ENCODE peak calls at places on chromosomes 3 and 15, in nine cellular contexts. U is AG08395; D is G401; V is 8988T; O is activated T-cell treated with anti-CD3 and anti-CD28 coated beads, Interleukin-2, amount 50 U/mL, for 72 hours; A is fibroblast of the conjunctiva; H is NCI-H2171 treated with DMSO at 0.1 percent for 48 hours; Z is stimulated activated CD4-positive, alpha-beta T cell treated with anti-CD3 and anti-CD28 coated beads, Interleukin-2, amount 100 ng/mL, for 48 hours; N is activated CD4-positive, alpha-beta T cell treated with anti-CD3 and anti-CD28 coated beads, Interleukin-2, amount 50 U/mL, for 4 hours. L is an unnamed sample.

GRCh38 chr3:182309120-182309519 is 484.2 kb upstream of the ATP11B start:
- DNase-seq in U (no peak), D (no peak), V (no peak), O (no peak), A (no peak), H (no peak), Z (no peak), N (no peak), L (no peak)

GRCh38 chr15:40049076-40049475 is 10.1 kb upstream of the SRP14 start:
- DNase-seq in U (no peak), D (no peak), V (no peak), O (no peak), A (no peak), H (no peak), Z (no peak), N (no peak), L (no peak)

GRCh38 chr3:46187876-46188275 is 20.2 kb downstream of the CCR1 start:
- DNase-seq in U (no peak), D (no peak), V (no peak), O (no peak), A (no peak), H (no peak), Z (no peak), N (no peak), L (no peak)

GRCh38 chr3:159252772-159253384 is 451.0 kb downstream of the MFSD1 start:
- DNase-seq in U (peak), D (no peak), V (no peak), O (no peak), A (peak), H (peak), Z (no peak), N (no peak), L (no peak)

GRCh38 chr3:49602049-49602554 is 47.8 kb downstream of the BSN start:
- DNase-seq in U (peak), D (no peak), V (no peak), O (no peak), A (no peak), H (no peak), Z (no peak), N (no peak), L (no peak)

GRCh38 chr3:52527039-52527731 is 6.5 kb downstream of the NT5DC2 start:
- DNase-seq in U (no peak), D (no peak), V (peak), O (no peak), A (no peak), H (no peak), Z (no peak), N (no peak), L (no peak)

GRCh38 chr15:52112203-52112750 is 298 bp downstream of the BCL2L10 start:
- DNase-seq in U (no peak), D (peak), V (no peak), O (peak), A (no peak), H (no peak), Z (peak), N (peak), L (no peak)

GRCh38 chr15:52529289-52529929 is 729 bp upstream of the MYO5A start:
- DNase-seq in U (peak), D (peak), V (no peak), O (peak), A (no peak), H (peak), Z (peak), N (no peak), L (no peak)

GRCh38 chr15:76310470-76311070 is 699 bp downstream of the ETFA start:
- DNase-seq in U (peak), D (peak), V (no peak), O (no peak), A (no peak), H (no peak), Z (no peak), N (no peak), L (no peak)

GRCh38 chr15:96093063-96093462 is 237.4 kb upstream of the NR2F2 start:
- DNase-seq in U (no peak), D (no peak), V (no peak), O (no peak), A (no peak), H (no peak), Z (no peak), N (no peak), L (no peak)

GRCh38 chr3:98917608-98918007 is 16.1 kb upstream of the DCBLD2 start:
- DNase-seq in U (no peak), D (no peak), V (no peak), O (no peak), A (no peak), H (no peak), Z (no peak), N (no peak), L (no peak)

GRCh38 chr3:97687734-97688133 is 76.8 kb upstream of the ARL6 start:
- DNase-seq in U (no peak), D (peak), V (no peak), O (no peak), A (no peak), H (no peak), Z (no peak), N (no peak), L (no peak)

L was measured in retinal pigment epithelial cell.